ENCODE peak calls at places on chromosomes 6 and 20, in four cellular contexts. M, L, O and E are unnamed samples.

GRCh38 chr6:153595903-153596302 is 443.1 kb upstream of the OPRM1 start:
- DNase-seq in L (no peak), M (no peak), O (no peak), E (no peak)

GRCh38 chr20:25389381-25389857 is 1.2 kb downstream of the ABHD12 start:
- DNase-seq in O (peak; percentile 13), L (no peak), M (no peak), E (no peak)

GRCh38 chr6:26033942-26034354 is 53.3 kb upstream of the HFE start:
- DNase-seq in M (no peak), L (no peak), O (no peak), E (no peak)

GRCh38 chr20:47674145-47674544 is 111.1 kb downstream of the SULF2 start:
- DNase-seq in M (no peak), L (no peak), O (no peak), E (no peak)

GRCh38 chr6:158666637-158667359 is 16.9 kb downstream of the SYTL3 start:
- DNase-seq in M (no peak), L (no peak), O (no peak), E (no peak)

GRCh38 chr20:41524980-41525613 is 93.1 kb downstream of the CHD6 start:
- DNase-seq in L (no peak), O (no peak), M (no peak), E (no peak)

GRCh38 chr6:75431379-75431778 is 62.2 kb downstream of the FILIP1 start:
- DNase-seq in O (no peak), M (no peak), L (no peak), E (no peak)

GRCh38 chr6:73639015-73639414 is 14.8 kb downstream of the SLC17A5 start:
- DNase-seq in O (no peak), M (no peak), L (no peak), E (no peak)

GRCh38 chr6:90027004-90027403 is 132.7 kb downstream of the GJA10 start:
- DNase-seq in M (no peak), L (no peak), O (no peak), E (no peak)
- TF ChIP-seq TCF12 in M (no peak), L (no peak), O (no peak), E (no peak)

DNA sequence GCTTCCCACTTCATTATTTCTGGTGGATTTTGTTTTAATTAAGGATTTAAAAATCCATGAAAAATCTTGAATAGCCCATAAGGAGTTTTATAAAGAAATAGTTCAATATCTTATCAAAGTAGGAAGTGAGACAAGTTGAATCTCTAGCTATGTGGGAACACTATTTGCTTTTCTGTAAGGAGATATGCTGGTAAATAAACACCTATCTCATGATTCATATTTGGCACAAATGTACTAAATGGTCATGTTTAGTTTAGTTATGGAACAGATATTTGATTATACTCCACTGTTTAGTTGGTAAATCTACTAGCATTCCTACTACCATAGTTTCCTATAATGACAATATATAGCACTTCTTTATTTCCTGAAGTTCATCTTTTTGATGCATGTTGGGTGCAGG is 239.9 kb upstream of the CEP162 start:
- DNase-seq in O (no peak), M (no peak), L (no peak), E (no peak)
- H3K27ac ChIP-seq in O (no peak overlapping the region), M (no peak overlapping the region), L (no peak overlapping the region), E (no peak overlapping the region)

GRCh38 chr6:156910938-156911337 is 133.8 kb downstream of the ARID1B start:
- DNase-seq in M (no peak), L (no peak), O (no peak), E (no peak)

GRCh38 chr6:156910011-156910334 is 132.8 kb downstream of the ARID1B start:
- DNase-seq in L (no peak), O (no peak), M (no peak), E (no peak)

GRCh38 chr6:156911581-156911980 is 134.4 kb downstream of the ARID1B start:
- DNase-seq in M (no peak), O (no peak), L (no peak), E (no peak)

GRCh38 chr6:156906451-156906850 is 129.3 kb downstream of the ARID1B start:
- DNase-seq in O (no peak), M (no peak), L (no peak), E (no peak)

DNA sequence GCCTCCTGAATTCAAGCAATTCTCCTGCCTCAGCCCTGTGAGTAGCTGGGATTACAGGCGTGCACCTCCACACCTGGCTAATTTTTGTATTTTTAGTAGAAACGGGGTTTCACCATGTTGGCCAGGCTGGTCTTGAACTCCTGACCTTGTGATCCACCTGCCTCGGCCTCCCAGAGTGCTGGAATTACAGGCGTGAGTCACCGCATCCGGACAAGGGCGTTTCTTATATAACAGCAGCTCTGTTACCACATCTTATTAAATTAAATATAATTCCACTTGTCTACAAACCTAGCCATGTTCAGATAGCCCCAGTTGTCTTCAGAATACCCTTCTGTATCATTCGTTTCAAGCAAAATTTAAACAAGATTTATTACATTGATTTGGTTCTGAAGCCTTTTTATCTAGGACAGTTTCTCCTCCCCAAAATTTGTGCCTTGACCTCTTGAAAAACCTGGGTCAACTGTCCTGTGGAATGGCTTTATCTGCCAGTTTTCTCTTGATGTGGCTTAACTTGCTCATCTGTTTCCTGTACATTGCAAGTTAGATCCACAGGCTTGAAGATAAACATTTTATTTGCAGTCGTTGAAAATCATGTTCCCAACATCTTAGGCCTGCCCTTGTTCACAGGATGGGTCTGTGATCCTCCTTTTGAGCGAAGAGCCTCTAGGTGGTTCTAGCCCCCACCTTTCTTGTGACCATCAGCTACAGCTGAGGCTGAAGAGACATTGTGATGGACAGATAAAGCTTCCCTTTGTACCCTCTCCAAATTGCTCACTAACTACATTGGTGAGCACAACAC is 132.2 kb downstream of the ARID1B start:
- DNase-seq in O (no peak), L (no peak), M (no peak), E (no peak)
- TF ChIP-seq TCF12 in O (no peak), L (no peak), M (no peak), E (no peak)

GRCh38 chr6:7189101-7189721 is 81.5 kb downstream of the RREB1 start:
- DNase-seq in O (no peak), M (no peak), L (no peak), E (no peak)
- H3K27ac ChIP-seq in O (no peak overlapping the region), M (no peak overlapping the region), L (no peak overlapping the region), E (peak overlapping the region; percentile 68)

GRCh38 chr20:4791121-4791520 is 69.4 kb downstream of the PRND start:
- DNase-seq in L (no peak), M (no peak), O (no peak), E (no peak)
- TF ChIP-seq TCF12 in L (no peak), M (no peak), O (no peak), E (no peak)

GRCh38 chr20:34262488-34263288 is 21.5 kb downstream of the ASIP start:
- DNase-seq in M (no peak), O (no peak), L (peak; percentile 70), E (no peak)
- H3K27ac ChIP-seq in M (no peak overlapping the region), O (no peak overlapping the region), L (peak overlapping the region; percentile 79), E (no peak overlapping the region)

GRCh38 chr6:166903027-166903426 is 53.3 kb downstream of the RNASET2 start:
- DNase-seq in O (no peak), M (no peak), L (no peak), E (no peak)
- TF ChIP-seq TCF12 in O (no peak), M (no peak), L (no peak), E (no peak)

GRCh38 chr6:109202409-109203264 is 107.3 kb downstream of the CEP57L1 start:
- DNase-seq in O (no peak), L (no peak), M (no peak), E (no peak)
- H3K27ac ChIP-seq in O (no peak overlapping the region), L (no peak overlapping the region), M (no peak overlapping the region), E (no peak overlapping the region)

GRCh38 chr20:3309226-3309625 is 70.2 kb upstream of the SLC4A11 start:
- DNase-seq in L (no peak), O (no peak), M (no peak), E (no peak)
- TF ChIP-seq TCF12 in L (no peak), O (no peak), M (no peak), E (no peak)